ENCODE peak calls at places on chromosomes 5 and 9, in eight cellular contexts. Q is GM06990, V is Peyer's patch, C is heart right ventricle, Y is GM10248, X is neural crest cell, J is Calu3, G is BJ. D is an unnamed sample.
A peak's percentile ranks its signal among the peaks of the same experiment; 100 is the strongest.

GRCh38 chr5:136516617-136517016 is 151.3 kb upstream of the TRPC7 start:
- DNase-seq in Q (no peak), V (no peak), C (no peak), Y (no peak), X (no peak), J (no peak), G (no peak), D (no peak)

GRCh38 chr5:127440831-127441230 is 76.6 kb upstream of the PRRC1 start:
- DNase-seq in Q (no peak), V (no peak), C (no peak), Y (no peak), X (no peak), J (no peak), G (no peak), D (no peak)

GRCh38 chr5:90221947-90222346 is 187.6 kb downstream of the CETN3 start:
- DNase-seq in Q (no peak), V (no peak), C (no peak), Y (no peak), X (no peak), J (peak; percentile 32), G (no peak), D (no peak)

GRCh38 chr9:36855443-36856315 is 178.4 kb downstream of the PAX5 start:
- DNase-seq in Q (no peak), V (peak; percentile 37), C (no peak), Y (peak; percentile 67), X (no peak), J (peak; percentile 41), G (no peak), D (no peak)

GRCh38 chr5:64775288-64775687 is 6.6 kb downstream of the CWC27 start:
- DNase-seq in Q (no peak), V (no peak), C (no peak), Y (no peak), X (no peak), J (no peak), G (no peak), D (no peak)

GRCh38 chr5:128674837-128675446 is 136.9 kb upstream of the FBN2 start:
- DNase-seq in Q (no peak), V (no peak), C (peak; percentile 9), Y (peak; percentile 16), X (peak; percentile 57), J (peak; percentile 76), G (no peak), D (no peak)

GRCh38 chr5:84861306-84861705 is 476.6 kb upstream of the EDIL3 start:
- DNase-seq in Q (no peak), V (no peak), C (no peak), Y (no peak), X (no peak), J (no peak), G (no peak), D (no peak)

GRCh38 chr5:67209141-67209771 is 12.7 kb upstream of the CD180 start:
- DNase-seq in Q (no peak), V (peak; percentile 66), C (no peak), Y (peak; percentile 69), X (peak; percentile 74), J (peak; percentile 78), G (no peak), D (peak; percentile 69)

GRCh38 chr9:35395076-35395675 is 94.7 kb upstream of the RUSC2 start:
- DNase-seq in Q (no peak), V (no peak), C (no peak), Y (no peak), X (no peak), J (no peak), G (no peak), D (no peak)

GRCh38 chr5:68233075-68233474 is 17.5 kb downstream of the PIK3R1 start:
- DNase-seq in Q (no peak), V (no peak), C (no peak), Y (no peak), X (no peak), J (no peak), G (no peak), D (no peak)

GRCh38 chr9:136117291-136118060 is 1.2 kb downstream of the TMEM250 start:
- DNase-seq in Q (peak; percentile 58), V (no peak), C (peak; percentile 63), Y (no peak), X (no peak), J (peak; percentile 18), G (no peak), D (no peak)

GRCh38 chr5:145978672-145979071 is 42.3 kb downstream of the SH3RF2 start:
- DNase-seq in Q (no peak), V (no peak), C (no peak), Y (no peak), X (no peak), J (no peak), G (no peak), D (no peak)

GRCh38 chr5:92659246-92659645 is 921.8 kb downstream of the NR2F1-AS1 start:
- DNase-seq in Q (no peak), V (no peak), C (no peak), Y (no peak), X (no peak), J (no peak), G (no peak), D (no peak)

GRCh38 chr5:38846379-38846967 is 661 bp downstream of the OSMR start:
- DNase-seq in Q (no peak), V (no peak), C (no peak), Y (peak; percentile 15), X (no peak), J (peak; percentile 22), G (no peak), D (no peak)

GRCh38 chr9:102113191-102113590 is 374.7 kb upstream of the GRIN3A start:
- DNase-seq in Q (no peak), V (no peak), C (no peak), Y (no peak), X (no peak), J (no peak), G (no peak), D (no peak)

GRCh38 chr5:135569755-135570452 is 8.9 kb downstream of the CXCL14 start:
- DNase-seq in Q (no peak), V (no peak), C (no peak), Y (no peak), X (peak; percentile 39), J (peak; percentile 66), G (no peak), D (no peak)

GRCh38 chr9:101299901-101300300 is 84.9 kb downstream of the BAAT start:
- DNase-seq in Q (no peak), V (no peak), C (no peak), Y (no peak), X (no peak), J (no peak), G (no peak), D (no peak)

GRCh38 chr5:27191786-27192505 is 153.6 kb upstream of the CDH9 start:
- DNase-seq in Q (no peak), V (no peak), C (no peak), Y (no peak), X (no peak), J (no peak), G (no peak), D (no peak)

GRCh38 chr9:91664669-91665068 is 241.0 kb upstream of the NFIL3 start:
- DNase-seq in Q (no peak), V (no peak), C (no peak), Y (no peak), X (no peak), J (no peak), G (no peak), D (no peak)

GRCh38 chr5:32600057-32600622 is 14.8 kb downstream of the SUB1 start:
- DNase-seq in Q (no peak), V (no peak), C (no peak), Y (no peak), X (no peak), J (no peak), G (peak; percentile 65), D (no peak)

GRCh38 chr9:11319477-11320060 is 706.8 kb upstream of the PTPRD start:
- DNase-seq in Q (no peak), V (no peak), C (no peak), Y (no peak), X (no peak), J (no peak), G (no peak), D (no peak)

GRCh38 chr5:43530648-43531047 is 15.7 kb upstream of the C5orf34 start:
- DNase-seq in Q (no peak), V (no peak), C (no peak), Y (no peak), X (no peak), J (no peak), G (no peak), D (no peak)

GRCh38 chr5:104189909-104190308 is 627.3 kb upstream of the NUDT12 start:
- DNase-seq in Q (no peak), V (no peak), C (no peak), Y (no peak), X (no peak), J (no peak), G (no peak), D (no peak)

DNA sequence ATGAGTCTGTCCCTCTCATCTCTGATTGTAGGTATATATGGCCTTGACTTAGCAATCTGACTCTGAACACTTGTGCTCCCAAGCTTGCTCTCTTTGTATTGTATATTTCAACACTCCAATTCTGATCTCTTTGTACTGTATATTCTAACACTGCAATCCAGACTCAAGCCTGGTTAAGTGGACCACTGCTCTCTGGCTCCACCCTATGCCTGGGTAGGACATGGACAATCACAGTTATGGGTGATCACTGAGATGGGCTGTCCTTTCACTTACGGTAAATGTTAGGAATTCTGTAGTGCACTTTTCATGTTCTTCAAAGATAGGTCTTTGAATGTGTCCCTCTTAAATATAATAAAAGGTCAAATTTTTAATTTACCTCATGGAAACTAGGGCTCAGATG is 165.1 kb downstream of the TLR4 start:
- DNase-seq in Q (no peak), V (no peak), C (no peak), Y (no peak), X (no peak), J (no peak), G (no peak), D (no peak)
- TF ChIP-seq CTCF in Q (peak; percentile 28), V (peak; percentile 16), C (no peak), Y (no peak), X (no peak), J (no peak), G (no peak), D (peak; percentile 26)

GRCh38 chr9:72060513-72060912 is at the start of gene C9orf57:
- DNase-seq in Q (no peak), V (no peak), C (no peak), Y (no peak), X (no peak), J (no peak), G (no peak), D (no peak)
- TF ChIP-seq CTCF in Q (no peak), V (no peak), C (no peak), Y (no peak), X (no peak), J (no peak), G (no peak), D (no peak)

DNA sequence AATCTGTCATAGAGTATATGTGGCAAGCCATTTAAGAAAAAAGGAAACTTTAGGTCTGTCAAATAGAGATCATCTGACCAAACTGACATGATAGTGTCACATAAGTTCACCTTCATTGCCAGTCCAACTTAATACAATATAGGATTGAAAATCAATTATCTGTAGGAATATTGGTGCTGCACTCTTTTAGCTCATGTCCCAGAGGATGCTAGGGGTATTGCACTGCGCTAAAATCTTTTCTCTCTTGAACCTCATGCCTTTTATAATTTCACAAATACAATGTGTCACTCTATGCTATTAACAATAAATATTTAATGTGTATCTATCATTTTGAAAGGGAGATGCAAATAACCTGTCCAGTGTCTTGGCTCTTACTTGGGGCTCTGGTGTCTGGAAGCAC is 72.4 kb upstream of the FAM120A start:
- DNase-seq in Q (no peak), V (no peak), C (no peak), Y (no peak), X (no peak), J (no peak), G (no peak), D (no peak)
- TF ChIP-seq CTCF in Q (no peak), V (peak; percentile 2), C (no peak), Y (no peak), X (peak; percentile 52), J (no peak), G (no peak), D (peak; percentile 21)

GRCh38 chr5:59174248-59174844 is 591.5 kb downstream of the RAB3C start:
- DNase-seq in Q (no peak), V (no peak), C (no peak), Y (peak; percentile 20), X (no peak), J (peak; percentile 31), G (no peak), D (no peak)
- TF ChIP-seq CTCF in Q (peak; percentile 85), V (peak; percentile 82), C (peak; percentile 64), Y (peak; percentile 83), X (peak; percentile 92), J (peak; percentile 62), G (peak; percentile 89), D (peak; percentile 69)